ENCODE peak calls at places on chromosomes 12 and 14, in six cellular contexts. E is cardiac muscle cell, F is GM10248, B is WTC11, H is thoracic aorta, W is fibroblast of villous mesenchyme. Y is an unnamed sample.

GRCh38 chr12:96233941-96234461 is 39.8 kb downstream of the ELK3 start:
- DNase-seq in F (no peak), H (peak; percentile 82), E (no peak), B (no peak), W (peak; percentile 82), Y (no peak)

GRCh38 chr12:92472198-92472597 is 230.6 kb upstream of the PLEKHG7 start:
- DNase-seq in B (no peak), E (no peak), F (no peak), W (no peak), H (no peak), Y (no peak)

GRCh38 chr14:78764240-78764639 is 594.1 kb downstream of the NRXN3 start:
- DNase-seq in H (no peak), E (no peak), W (no peak), B (no peak), F (no peak), Y (peak; percentile 46)

GRCh38 chr14:38808734-38809455 is 294.1 kb downstream of the SEC23A start:
- DNase-seq in E (no peak), B (peak; percentile 33), H (no peak), F (no peak), W (no peak), Y (peak; percentile 61)

GRCh38 chr12:34394211-34395055 is 372.1 kb downstream of the ALG10 start:
- DNase-seq in W (no peak), E (no peak), H (no peak), B (no peak), F (peak; percentile 5), Y (no peak)

GRCh38 chr12:94712852-94713545 is 62.6 kb upstream of the TMCC3 start:
- DNase-seq in W (no peak), E (no peak), F (no peak), H (no peak), B (no peak), Y (no peak)

GRCh38 chr12:44015333-44015941 is 179.6 kb downstream of the TMEM117 start:
- DNase-seq in B (no peak), E (peak; percentile 67), W (peak; percentile 51), F (peak; percentile 21), H (no peak), Y (peak; percentile 1)

GRCh38 chr12:1855241-1855640 is 34.9 kb downstream of the LRTM2 start:
- DNase-seq in H (no peak), F (no peak), E (no peak), B (no peak), W (no peak), Y (no peak)

GRCh38 chr12:117805865-117806264 is 162.9 kb downstream of the KSR2 start:
- DNase-seq in B (no peak), H (no peak), F (no peak), W (no peak), E (no peak), Y (no peak)

GRCh38 chr14:71290960-71291466 is 383.8 kb downstream of the PCNX1 start:
- DNase-seq in B (no peak), E (no peak), W (peak; percentile 38), F (peak; percentile 48), H (no peak), Y (peak; percentile 15)

GRCh38 chr14:54472291-54472690 is 16.5 kb downstream of the GMFB start:
- DNase-seq in F (no peak), B (no peak), H (no peak), W (no peak), E (peak; percentile 15), Y (no peak)

GRCh38 chr12:1474059-1474537 is 120.3 kb downstream of the FBXL14 start:
- DNase-seq in B (no peak), H (peak; percentile 36), F (no peak), E (peak; percentile 26), W (peak; percentile 94), Y (no peak)

GRCh38 chr12:68028647-68029046 is 39.4 kb downstream of the IFNG-AS1 start:
- DNase-seq in W (no peak), F (no peak), E (no peak), B (no peak), H (no peak), Y (no peak)

GRCh38 chr12:91040356-91040755 is 17.5 kb downstream of the KERA start:
- DNase-seq in F (no peak), H (no peak), E (no peak), W (peak; percentile 51), B (no peak), Y (no peak)

GRCh38 chr14:64554551-64554950 is 4.8 kb downstream of the PPP1R36 start:
- DNase-seq in B (no peak), F (no peak), E (no peak), H (no peak), W (no peak), Y (no peak)

GRCh38 chr12:99334737-99335136 is 312.8 kb upstream of the GARIN6 start:
- DNase-seq in W (no peak), B (no peak), E (no peak), H (no peak), F (no peak), Y (no peak)

GRCh38 chr12:90010089-90010488 is 301.5 kb upstream of the ATP2B1 start:
- DNase-seq in E (no peak), B (no peak), F (no peak), H (no peak), W (no peak), Y (no peak)

GRCh38 chr12:34400986-34401658 is 378.8 kb downstream of the ALG10 start:
- DNase-seq in F (peak; percentile 0), E (no peak), H (no peak), B (peak; percentile 3), W (no peak), Y (no peak)

GRCh38 chr12:27572486-27573255 is 48.7 kb downstream of the PPFIBP1 start:
- DNase-seq in W (peak; percentile 55), B (no peak), H (no peak), F (no peak), E (no peak), Y (no peak)

GRCh38 chr12:2614341-2614740 is 180.4 kb upstream of the FKBP4 start:
- DNase-seq in F (no peak), E (no peak), B (no peak), H (no peak), W (no peak), Y (no peak)

GRCh38 chr12:49030119-49030518 is 11.5 kb upstream of the PRKAG1 start:
- DNase-seq in E (no peak), F (no peak), W (no peak), B (no peak), H (no peak), Y (no peak)

GRCh38 chr14:100543471-100544455 is 43.5 kb downstream of the BEGAIN start:
- DNase-seq in E (no peak), F (no peak), B (no peak), W (no peak), H (no peak), Y (no peak)

GRCh38 chr12:108612788-108613282 is 15.0 kb upstream of the TMEM119 start:
- DNase-seq in W (no peak), H (no peak), F (no peak), E (no peak), B (peak; percentile 51), Y (no peak)

GRCh38 chr12:46209165-46209564 is 59.7 kb downstream of the SLC38A1 start:
- DNase-seq in H (no peak), E (no peak), F (no peak), B (no peak), W (peak; percentile 51), Y (peak; percentile 12)

GRCh38 chr12:88298014-88298682 is 156.0 kb downstream of the TMTC3 start:
- DNase-seq in F (no peak), H (no peak), B (no peak), W (no peak), E (no peak), Y (no peak)

GRCh38 chr12:6871052-6871957 is 1.8 kb downstream of the SPSB2 start:
- DNase-seq in E (no peak), B (no peak), F (no peak), W (no peak), H (no peak), Y (peak; percentile 74)

GRCh38 chr12:16241346-16241745 is 36.1 kb downstream of the SLC15A5 start:
- DNase-seq in F (no peak), B (no peak), W (no peak), H (no peak), E (no peak), Y (no peak)
- TF ChIP-seq CTCF in F (no peak), B (no peak), W (no peak), H (no peak), E (no peak), Y (no peak)

GRCh38 chr14:22434030-22434429 is 155.0 kb downstream of the DAD1 start:
- DNase-seq in W (no peak), F (no peak), H (no peak), B (no peak), E (no peak), Y (no peak)
- TF ChIP-seq CTCF in W (peak; percentile 35), F (no peak), H (no peak), B (no peak), E (no peak), Y (no peak)

GRCh38 chr12:75315518-75315917 is 14.6 kb downstream of the CAPS2 start:
- DNase-seq in H (no peak), B (no peak), W (peak; percentile 12), E (no peak), F (no peak), Y (no peak)

GRCh38 chr12:75305412-75306332 is 24.5 kb downstream of the CAPS2 start:
- DNase-seq in F (no peak), H (no peak), E (no peak), B (no peak), W (no peak), Y (no peak)

GRCh38 chr12:75308279-75308678 is 21.8 kb downstream of the CAPS2 start:
- DNase-seq in W (no peak), H (no peak), E (no peak), B (no peak), F (no peak), Y (no peak)

DNA sequence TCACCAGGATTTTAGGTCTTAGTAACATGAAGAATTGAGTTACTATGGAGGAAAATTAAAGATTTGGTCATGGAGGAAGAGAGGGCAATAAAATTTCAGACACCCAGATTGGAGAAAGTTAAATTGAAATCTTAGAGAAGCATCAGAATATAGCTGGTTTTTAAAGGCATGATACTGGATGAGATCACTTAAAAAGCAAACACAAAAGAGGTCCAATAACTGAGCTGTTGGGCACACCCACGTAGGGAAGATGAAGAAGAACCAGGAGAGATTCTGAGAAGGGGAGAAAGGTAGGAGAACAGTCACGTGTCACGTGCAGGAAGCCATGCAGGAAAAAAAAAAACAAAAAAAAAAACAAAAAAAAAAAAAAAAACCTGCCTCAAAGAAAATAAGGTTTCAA is 18.8 kb downstream of the CAPS2 start:
- DNase-seq in E (no peak), F (no peak), W (no peak), H (no peak), B (no peak), Y (no peak)
- TF ChIP-seq CTCF in E (no peak), F (no peak), W (no peak), H (no peak), B (no peak), Y (no peak)

GRCh38 chr14:102759416-102759815 is 17.8 kb upstream of the TRAF3 start:
- DNase-seq in B (no peak), F (no peak), E (no peak), W (no peak), H (no peak), Y (no peak)

GRCh38 chr14:102760485-102761193 is 16.6 kb upstream of the TRAF3 start:
- DNase-seq in H (no peak), F (no peak), E (no peak), B (peak; percentile 54), W (no peak), Y (no peak)

GRCh38 chr14:102761206-102761605 is 16.0 kb upstream of the TRAF3 start:
- DNase-seq in B (no peak), W (no peak), E (no peak), F (no peak), H (no peak), Y (no peak)

GRCh38 chr14:102757646-102758045 is 19.6 kb upstream of the TRAF3 start:
- DNase-seq in H (no peak), F (no peak), B (no peak), E (no peak), W (no peak), Y (no peak)

GRCh38 chr14:102758087-102758486 is 19.2 kb upstream of the TRAF3 start:
- DNase-seq in B (no peak), E (no peak), W (no peak), H (no peak), F (no peak), Y (no peak)
- TF ChIP-seq CTCF in B (no peak), E (no peak), W (no peak), H (no peak), F (no peak), Y (no peak)